ENCODE peak calls at places on chromosomes 13 and 19, in nine cellular contexts. K is Panc1; F is HT1080; Z is brain microvascular endothelial cell; C is uterus; R is CD8-positive, alpha-beta memory T cell; L is mucosa of gallbladder; H is posterior cingulate gyrus; J is fibroblast of lung. X is an unnamed sample.

GRCh38 chr19:8835446-8835845 is 3.3 kb downstream of the MBD3L1 start:
- DNase-seq in Z (no peak), H (no peak), J (no peak), K (no peak), L (no peak), R (no peak), C (no peak), F (no peak), X (no peak)

GRCh38 chr13:27161980-27162379 is 9.6 kb downstream of the USP12 start:
- DNase-seq in F (no peak), C (no peak), L (no peak), K (no peak), J (no peak), Z (no peak), R (no peak), H (no peak), X (no peak)

GRCh38 chr13:33629610-33630009 is 188.3 kb upstream of the RFC3 start:
- DNase-seq in R (no peak), F (no peak), K (no peak), Z (no peak), H (no peak), C (no peak), J (no peak), L (no peak), X (no peak)

GRCh38 chr13:99228737-99229691 is 28.4 kb downstream of the UBAC2 start:
- DNase-seq in F (peak; percentile 76), K (no peak), R (no peak), Z (peak; percentile 46), J (peak; percentile 95), L (no peak), H (no peak), C (no peak), X (peak; percentile 54)

GRCh38 chr13:45851171-45851889 is at the start of gene SIAH3:
- DNase-seq in Z (peak; percentile 51), C (no peak), R (no peak), K (no peak), L (no peak), H (peak; percentile 89), J (peak; percentile 40), F (no peak), X (peak; percentile 6)

GRCh38 chr13:40533072-40533471 is 133.4 kb downstream of the FOXO1 start:
- DNase-seq in L (no peak), Z (no peak), C (no peak), K (no peak), J (no peak), F (no peak), H (no peak), R (no peak), X (no peak)

GRCh38 chr13:26022538-26023292 is 29.1 kb downstream of the SHISA2 start:
- DNase-seq in F (peak; percentile 65), H (no peak), R (no peak), C (no peak), Z (peak; percentile 78), J (peak; percentile 73), K (peak; percentile 46), L (peak; percentile 85), X (peak; percentile 62)

GRCh38 chr19:28509079-28509895 is 703.7 kb downstream of the UQCRFS1 start:
- DNase-seq in K (no peak), C (no peak), L (no peak), J (no peak), H (no peak), R (no peak), Z (no peak), F (no peak), X (no peak)

GRCh38 chr13:27783111-27783510 is 9.2 kb upstream of the GSX1 start:
- DNase-seq in R (no peak), J (peak; percentile 3), C (no peak), H (peak; percentile 85), K (no peak), F (no peak), Z (no peak), L (no peak), X (no peak)

GRCh38 chr19:44577566-44577874 is 35.8 kb upstream of the IGSF23 start:
- DNase-seq in R (no peak), Z (no peak), F (no peak), C (no peak), J (no peak), L (no peak), H (no peak), K (no peak), X (no peak)

GRCh38 chr13:32403108-32403507 is 24.8 kb downstream of the N4BP2L1 start:
- DNase-seq in J (no peak), C (no peak), R (no peak), K (no peak), Z (no peak), H (no peak), F (no peak), L (no peak), X (no peak)

GRCh38 chr19:6412111-6412999 is 12.3 kb downstream of the KHSRP start:
- DNase-seq in K (no peak), C (peak; percentile 53), Z (peak; percentile 2), F (no peak), J (no peak), R (peak; percentile 14), L (no peak), H (no peak), X (no peak)

GRCh38 chr13:100491164-100491847 is 97.3 kb downstream of the GGACT start:
- DNase-seq in H (no peak), R (no peak), Z (peak; percentile 42), J (peak; percentile 77), L (peak; percentile 12), K (no peak), C (peak; percentile 60), F (no peak), X (peak; percentile 84)

X was measured in stromal cell of bone marrow.